ENCODE peak calls at places on chromosomes 16 and 17, in six cellular contexts. L is adrenal gland, B is tibial nerve, X is A549, O is GM12891, Q is NB4. V is an unnamed sample.

GRCh38 chr16:5504028-5504758 is 406.6 kb upstream of the EEF2KMT start:
- DNase-seq in X (no peak), O (no peak), B (no peak), L (no peak), Q (no peak), V (peak; percentile 7)

GRCh38 chr17:32319548-32319905 is 22.4 kb downstream of the C17orf75 start:
- DNase-seq in X (peak; percentile 88), L (peak; percentile 72), Q (peak; percentile 83), B (peak; percentile 79), O (peak; percentile 69), V (peak; percentile 83)

GRCh38 chr17:55577011-55577586 is 65.8 kb upstream of the SMIM36 start:
- DNase-seq in O (no peak), B (peak; percentile 68), X (no peak), Q (peak; percentile 23), L (peak; percentile 38), V (no peak)

GRCh38 chr17:7017827-7018200 is 5.0 kb upstream of the BCL6B start:
- DNase-seq in X (no peak), O (no peak), B (no peak), Q (peak; percentile 64), L (no peak), V (no peak)

GRCh38 chr16:85611455-85612190 is 1.5 kb upstream of the GSE1 start:
- DNase-seq in X (peak; percentile 75), O (no peak), B (peak; percentile 67), Q (peak; percentile 83), L (peak; percentile 89), V (peak; percentile 83)

GRCh38 chr16:2147981-2148671 is at the start of gene RAB26:
- DNase-seq in Q (peak; percentile 81), X (peak; percentile 85), B (no peak), L (peak; percentile 93), O (peak; percentile 57), V (peak; percentile 96)

GRCh38 chr17:78390241-78391050 is 12.0 kb downstream of the PGS1 start:
- DNase-seq in O (no peak), Q (no peak), L (peak; percentile 64), X (peak; percentile 59), B (no peak), V (peak; percentile 67)

GRCh38 chr16:47731252-47731651 is 270.1 kb downstream of the PHKB start:
- DNase-seq in O (no peak), B (no peak), L (peak; percentile 55), X (no peak), Q (no peak), V (peak; percentile 30)

GRCh38 chr17:40540448-40540847 is 24.8 kb downstream of the CCR7 start:
- DNase-seq in Q (no peak), L (no peak), B (no peak), O (no peak), X (no peak), V (no peak)

GRCh38 chr16:71852561-71852960 is 6.8 kb downstream of the ATXN1L start:
- DNase-seq in B (no peak), X (no peak), O (no peak), Q (no peak), L (no peak), V (no peak)

GRCh38 chr16:82627811-82628339 is 1.1 kb downstream of the CDH13 start:
- DNase-seq in O (no peak), L (no peak), B (no peak), Q (no peak), X (no peak), V (peak; percentile 63)

GRCh38 chr16:55349867-55350266 is 25.9 kb downstream of the IRX6 start:
- DNase-seq in Q (no peak), X (no peak), O (no peak), B (no peak), L (no peak), V (no peak)

GRCh38 chr17:2982854-2983636 is 80.4 kb downstream of the OR1D5 start:
- DNase-seq in O (no peak), X (peak; percentile 89), B (no peak), L (peak; percentile 91), Q (peak; percentile 92), V (peak; percentile 84)

GRCh38 chr16:81035975-81036750 is 521 bp downstream of the ATMIN start:
- DNase-seq in Q (peak; percentile 73), L (peak; percentile 23), B (no peak), X (peak; percentile 25), O (peak; percentile 52), V (peak; percentile 39)

GRCh38 chr16:49485663-49486062 is 112.1 kb downstream of the C16orf78 start:
- DNase-seq in B (no peak), O (no peak), X (no peak), L (peak; percentile 2), Q (no peak), V (no peak)

GRCh38 chr16:86480444-86480843 is 29.9 kb upstream of the FOXF1 start:
- DNase-seq in O (no peak), B (no peak), L (no peak), X (no peak), Q (no peak), V (no peak)

GRCh38 chr16:51427081-51427480 is 276.0 kb upstream of the SALL1 start:
- DNase-seq in X (no peak), L (no peak), Q (no peak), B (no peak), O (no peak), V (no peak)

GRCh38 chr17:78890111-78890897 is 12.7 kb downstream of the CEP295NL start:
- DNase-seq in B (peak; percentile 57), X (no peak), L (peak; percentile 72), Q (peak; percentile 97), O (no peak), V (no peak)

GRCh38 chr16:49760815-49761214 is 95.1 kb downstream of the ZNF423 start:
- DNase-seq in Q (no peak), X (no peak), O (no peak), B (no peak), L (no peak), V (no peak)

GRCh38 chr17:79079421-79080200 is 5.0 kb downstream of the ENGASE start:
- DNase-seq in L (no peak), Q (no peak), O (no peak), X (no peak), B (no peak), V (no peak)

GRCh38 chr17:73308017-73308823 is 3.6 kb downstream of the CDC42EP4 start:
- DNase-seq in L (peak; percentile 98), O (no peak), B (peak; percentile 65), Q (peak; percentile 89), X (peak; percentile 92), V (peak; percentile 74)

GRCh38 chr16:106623-107324 is 28.7 kb downstream of the MPG start:
- DNase-seq in B (peak; percentile 65), L (peak; percentile 71), Q (peak; percentile 71), O (no peak), X (peak; percentile 71), V (peak; percentile 70)

GRCh38 chr16:77238593-77238992 is 39.4 kb downstream of the SYCE1L start:
- DNase-seq in B (no peak), X (no peak), O (no peak), L (no peak), Q (no peak), V (no peak)

GRCh38 chr17:16304832-16305231 is 48.4 kb downstream of the CENPV start:
- DNase-seq in O (no peak), L (no peak), X (no peak), Q (peak; percentile 65), B (no peak), V (no peak)

GRCh38 chr17:18314059-18314730 is 599 bp downstream of the TOP3A start:
- DNase-seq in Q (peak; percentile 33), X (no peak), O (no peak), L (no peak), B (no peak), V (no peak)

GRCh38 chr16:78177218-78177617 is 77.8 kb downstream of the WWOX start:
- DNase-seq in L (no peak), B (no peak), X (no peak), Q (no peak), O (no peak), V (no peak)

GRCh38 chr16:50202926-50203624 is 50.0 kb downstream of the TENT4B start:
- DNase-seq in Q (no peak), X (peak; percentile 76), L (peak; percentile 51), O (no peak), B (peak; percentile 51), V (peak; percentile 41)

GRCh38 chr17:43645765-43646481 is 15.8 kb downstream of the MEOX1 start:
- DNase-seq in L (peak; percentile 44), O (no peak), X (no peak), B (peak; percentile 57), Q (no peak), V (no peak)

GRCh38 chr16:12168054-12169018 is 191.8 kb downstream of the SNX29 start:
- DNase-seq in B (no peak), Q (no peak), O (no peak), X (no peak), L (no peak), V (no peak)

GRCh38 chr16:30186444-30186781 is 3.0 kb downstream of the CORO1A start:
- DNase-seq in X (no peak), B (no peak), L (no peak), Q (no peak), O (no peak), V (no peak)

GRCh38 chr16:83793179-83793578 is 14.6 kb upstream of the HSBP1 start:
- DNase-seq in L (no peak), X (no peak), Q (no peak), O (no peak), B (no peak), V (no peak)

GRCh38 chr17:63675607-63676539 is 24.1 kb downstream of the LIMD2 start:
- DNase-seq in O (no peak), Q (no peak), L (peak; percentile 95), B (peak; percentile 79), X (no peak), V (peak; percentile 82)
- TF ChIP-seq POLR2A in O (no peak), Q (no peak), L (peak; percentile 16), B (no peak), X (no peak), V (no peak)

GRCh38 chr16:68190745-68191510 is 45.0 kb downstream of the ESRP2 start:
- DNase-seq in L (no peak), B (no peak), O (no peak), Q (no peak), X (no peak), V (no peak)

GRCh38 chr16:68200120-68200783 is 35.7 kb downstream of the ESRP2 start:
- DNase-seq in B (no peak), X (no peak), O (no peak), Q (no peak), L (no peak), V (no peak)

GRCh38 chr16:68197250-68197649 is 38.7 kb downstream of the ESRP2 start:
- DNase-seq in L (no peak), X (no peak), Q (no peak), O (no peak), B (no peak), V (no peak)

GRCh38 chr16:68190099-68190498 is 45.8 kb downstream of the ESRP2 start:
- DNase-seq in Q (peak; percentile 28), B (no peak), L (no peak), X (no peak), O (no peak), V (no peak)

GRCh38 chr16:68194263-68194662 is 41.7 kb downstream of the ESRP2 start:
- DNase-seq in L (no peak), X (no peak), O (no peak), B (no peak), Q (no peak), V (no peak)
- TF ChIP-seq POLR2A in L (no peak), X (no peak), O (no peak), B (no peak), Q (no peak), V (no peak)

GRCh38 chr17:36601303-36602029 is at the start of gene MRM1:
- DNase-seq in Q (peak; percentile 97), O (peak; percentile 89), L (peak; percentile 96), B (peak; percentile 85), X (peak; percentile 89), V (peak; percentile 87)
- TF ChIP-seq POLR2A in Q (peak; percentile 84), O (peak; percentile 93), L (peak; percentile 80), B (peak; percentile 58), X (peak; percentile 97), V (peak; percentile 93)

GRCh38 chr16:88784856-88785105 is 239 bp downstream of the PIEZO1 start:
- DNase-seq in O (no peak), B (no peak), Q (no peak), L (no peak), X (no peak), V (no peak)
- TF ChIP-seq POLR2A in O (no peak), B (no peak), Q (no peak), L (no peak), X (no peak), V (no peak)